ENCODE peak calls at places on chromosomes 4 and X, in seven cellular contexts. C, H, Q, T, D, R and W are unnamed samples.

GRCh38 chr4:123235431-123235830 is 161.2 kb upstream of the SPRY1 start:
- DNase-seq in T (no peak), D (no peak), R (no peak), H (no peak), Q (no peak), C (no peak), W (peak; percentile 40)

GRCh38 chr4:114509340-114509739 is 89.3 kb upstream of the UGT8 start:
- DNase-seq in R (no peak), Q (no peak), D (no peak), T (no peak), C (no peak), H (no peak), W (no peak)

GRCh38 chrX:150772150-150772970 is 79.2 kb downstream of the MTMR1 start:
- DNase-seq in C (peak; percentile 60), Q (peak; percentile 52), H (peak; percentile 84), T (peak; percentile 64), D (peak; percentile 22), R (peak; percentile 58), W (no peak)

GRCh38 chrX:130079824-130080406 is 30.4 kb downstream of the ELF4 start:
- DNase-seq in D (peak; percentile 63), Q (peak; percentile 35), T (peak; percentile 55), H (no peak), R (peak; percentile 47), C (peak; percentile 67), W (peak; percentile 19)

GRCh38 chr4:139761461-139761860 is 95.8 kb downstream of the MGST2 start:
- DNase-seq in C (no peak), T (peak; percentile 72), H (peak; percentile 33), D (no peak), R (no peak), Q (no peak), W (no peak)

GRCh38 chr4:40301592-40301991 is 33.5 kb upstream of the CHRNA9 start:
- DNase-seq in T (peak; percentile 71), R (no peak), H (no peak), C (no peak), Q (peak; percentile 67), D (no peak), W (no peak)

GRCh38 chr4:175882891-175883290 is 70.8 kb upstream of the GPM6A start:
- DNase-seq in Q (no peak), R (no peak), T (no peak), C (no peak), H (no peak), D (no peak), W (no peak)

GRCh38 chr4:140726776-140727500 is 29.2 kb downstream of the TBC1D9 start:
- DNase-seq in T (no peak), D (no peak), R (no peak), C (no peak), Q (no peak), H (no peak), W (peak; percentile 73)

GRCh38 chr4:76950052-76950845 is 697 bp downstream of the SEPTIN11 start:
- DNase-seq in C (no peak), D (no peak), H (peak; percentile 80), Q (peak; percentile 31), T (peak; percentile 69), R (peak; percentile 17), W (no peak)

GRCh38 chrX:119784747-119785446 is 6.5 kb downstream of the RPL39 start:
- DNase-seq in H (no peak), D (no peak), T (peak; percentile 17), Q (no peak), R (no peak), C (peak; percentile 0), W (no peak)

GRCh38 chrX:137747231-137747630 is 181.3 kb downstream of the ZIC3 start:
- DNase-seq in H (no peak), C (no peak), Q (no peak), R (no peak), T (no peak), D (no peak), W (no peak)

GRCh38 chr4:52704676-52705075 is 45.6 kb upstream of the USP46 start:
- DNase-seq in H (no peak), C (no peak), T (no peak), D (no peak), Q (no peak), R (no peak), W (no peak)

GRCh38 chrX:44246826-44247225 is 96.6 kb downstream of the EFHC2 start:
- DNase-seq in D (no peak), T (no peak), R (no peak), C (no peak), Q (no peak), H (no peak), W (no peak)

GRCh38 chrX:148049441-148049840 is 68.3 kb downstream of the FMR1NB start:
- DNase-seq in C (peak; percentile 10), H (no peak), R (peak; percentile 72), Q (no peak), D (no peak), T (peak; percentile 13), W (no peak)

GRCh38 chrX:7170903-7171302 is 22.9 kb upstream of the PUDP start:
- DNase-seq in Q (peak; percentile 6), H (no peak), T (peak; percentile 27), R (no peak), C (no peak), D (no peak), W (no peak)

GRCh38 chrX:17655232-17656034 is 81.9 kb upstream of the SCML1 start:
- DNase-seq in R (no peak), D (no peak), C (no peak), H (no peak), Q (no peak), T (no peak), W (no peak)

GRCh38 chr4:34679228-34679627 is 1565.1 kb downstream of the ARAP2 start:
- DNase-seq in C (no peak), H (no peak), R (no peak), D (no peak), Q (no peak), T (no peak), W (no peak)

GRCh38 chr4:123435246-123436113 is 38.9 kb downstream of the SPRY1 start:
- DNase-seq in T (no peak), R (no peak), D (no peak), Q (no peak), C (no peak), H (no peak), W (no peak)

GRCh38 chr4:22334155-22334554 is 181.7 kb downstream of the ADGRA3 start:
- DNase-seq in R (no peak), D (no peak), H (no peak), C (no peak), Q (no peak), T (no peak), W (no peak)

GRCh38 chr4:86965019-86965976 is 30.5 kb downstream of the AFF1 start:
- DNase-seq in C (no peak), H (no peak), D (no peak), R (no peak), T (peak; percentile 21), Q (no peak), W (no peak)

GRCh38 chr4:94345267-94345666 is 2.6 kb upstream of the HPGDS start:
- DNase-seq in D (no peak), H (no peak), T (no peak), R (no peak), Q (no peak), C (no peak), W (no peak)

GRCh38 chr4:102143433-102143832 is 201.8 kb downstream of the SLC39A8 start:
- DNase-seq in Q (no peak), D (no peak), C (no peak), R (no peak), H (no peak), T (no peak), W (no peak)

GRCh38 chr4:44326716-44327115 is 121.9 kb downstream of the KCTD8 start:
- DNase-seq in H (no peak), T (no peak), C (no peak), R (no peak), Q (no peak), D (no peak), W (no peak)

GRCh38 chrX:24493740-24494543 is 28.9 kb downstream of the PDK3 start:
- DNase-seq in H (no peak), Q (no peak), C (peak; percentile 63), T (no peak), R (no peak), D (no peak), W (no peak)